ENCODE peak calls at places on chromosomes 1 and 21, in five cellular contexts. J is HCT116, V is H1, E is GM12878, C is HepG2. I is an unnamed sample.

GRCh38 chr1:220149742-220150141 is 55.8 kb downstream of the IARS2 start:
- DNase-seq in J (no peak), V (no peak), E (no peak), C (no peak), I (no peak)

GRCh38 chr1:116018007-116018406 is 41.7 kb downstream of the SLC22A15 start:
- DNase-seq in J (no peak), V (no peak), E (no peak), C (no peak), I (no peak)

GRCh38 chr1:9589719-9590157 is 1.0 kb downstream of the TMEM201 start:
- DNase-seq in J (no peak), V (no peak), E (no peak), C (no peak), I (no peak)

GRCh38 chr1:50562106-50562505 is 138.9 kb upstream of the DMRTA2 start:
- DNase-seq in J (no peak), V (no peak), E (no peak), C (no peak), I (no peak)

GRCh38 chr21:39053126-39053525 is 130.1 kb downstream of the PSMG1 start:
- DNase-seq in J (no peak), V (no peak), E (no peak), C (no peak), I (no peak)

GRCh38 chr1:10873189-10873588 is 76.7 kb upstream of the CASZ1 start:
- DNase-seq in J (peak; percentile 18), V (no peak), E (no peak), C (no peak), I (peak; percentile 54)

GRCh38 chr1:31102501-31102950 is 37.0 kb upstream of the PUM1 start:
- DNase-seq in J (no peak), V (no peak), E (no peak), C (no peak), I (no peak)

GRCh38 chr21:42662430-42663199 is 9.2 kb downstream of the PDE9A start:
- DNase-seq in J (no peak), V (no peak), E (no peak), C (no peak), I (no peak)

GRCh38 chr1:184595609-184596008 is 159.0 kb downstream of the EDEM3 start:
- DNase-seq in J (no peak), V (no peak), E (no peak), C (no peak), I (no peak)

GRCh38 chr1:11157867-11158266 is 31.3 kb upstream of the ANGPTL7 start:
- DNase-seq in J (no peak), V (no peak), E (no peak), C (no peak), I (no peak)

GRCh38 chr1:107430540-107431228 is 289.8 kb downstream of the NTNG1 start:
- DNase-seq in J (no peak), V (no peak), E (peak; percentile 39), C (peak; percentile 67), I (peak; percentile 20)

GRCh38 chr1:224747578-224747977 is 131.5 kb downstream of the CNIH3 start:
- DNase-seq in J (no peak), V (no peak), E (no peak), C (no peak), I (no peak)

GRCh38 chr1:234243872-234244271 is 129.4 kb upstream of the COA6 start:
- DNase-seq in J (no peak), V (no peak), E (no peak), C (no peak), I (no peak)

GRCh38 chr1:209809601-209810000 is 3.7 kb upstream of the IRF6 start:
- DNase-seq in J (no peak), V (no peak), E (no peak), C (no peak), I (no peak)

GRCh38 chr1:21344750-21345443 is 54.6 kb upstream of the ECE1 start:
- DNase-seq in J (no peak), V (no peak), E (no peak), C (no peak), I (peak; percentile 41)
- TF ChIP-seq JUND in J (no peak), V (no peak), E (no peak), C (no peak), I (no peak)

GRCh38 chr1:44500181-44501021 is 95.3 kb downstream of the RNF220 start:
- DNase-seq in J (no peak), V (no peak), E (no peak), C (peak; percentile 59), I (peak; percentile 49)
- TF ChIP-seq EZH2 in J (no peak), V (no peak), E (no peak), C (no peak), I (no peak)

DNA sequence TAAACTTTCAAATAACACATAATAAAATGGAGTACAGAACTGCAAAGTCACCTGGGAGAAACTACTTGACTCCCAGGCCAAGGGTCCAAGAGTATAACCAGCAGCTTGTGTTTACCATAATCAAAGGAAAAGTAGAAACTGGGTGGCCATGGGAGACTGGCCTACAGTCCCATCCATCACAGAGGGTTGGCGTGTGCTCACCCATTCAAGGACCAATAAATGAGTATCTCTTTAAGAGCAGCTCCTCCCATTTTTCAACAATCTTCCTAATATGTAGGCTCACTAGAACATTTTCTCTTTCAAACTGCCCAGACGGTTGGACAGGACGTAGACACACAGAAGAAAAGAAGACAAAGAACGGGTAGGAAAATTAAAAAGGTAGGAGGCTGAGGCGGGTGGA is at the start of gene FMO3:
- DNase-seq in J (no peak), V (no peak), E (no peak), C (no peak), I (no peak)
- TF ChIP-seq JUND in J (no peak), V (no peak), E (no peak), C (no peak), I (no peak)

GRCh38 chr1:156676450-156676819 is 772 bp downstream of the NES start:
- DNase-seq in J (no peak), V (no peak), E (no peak), C (no peak), I (no peak)

GRCh38 chr1:156677616-156678596 is 699 bp upstream of the NES start:
- DNase-seq in J (no peak), V (no peak), E (no peak), C (peak; percentile 72), I (peak; percentile 74)

GRCh38 chr1:156675271-156675708 is 1.9 kb downstream of the NES start:
- DNase-seq in J (no peak), V (no peak), E (no peak), C (no peak), I (no peak)

GRCh38 chr1:156675715-156676311 is 1.4 kb downstream of the NES start:
- DNase-seq in J (no peak), V (no peak), E (no peak), C (no peak), I (no peak)

DNA sequence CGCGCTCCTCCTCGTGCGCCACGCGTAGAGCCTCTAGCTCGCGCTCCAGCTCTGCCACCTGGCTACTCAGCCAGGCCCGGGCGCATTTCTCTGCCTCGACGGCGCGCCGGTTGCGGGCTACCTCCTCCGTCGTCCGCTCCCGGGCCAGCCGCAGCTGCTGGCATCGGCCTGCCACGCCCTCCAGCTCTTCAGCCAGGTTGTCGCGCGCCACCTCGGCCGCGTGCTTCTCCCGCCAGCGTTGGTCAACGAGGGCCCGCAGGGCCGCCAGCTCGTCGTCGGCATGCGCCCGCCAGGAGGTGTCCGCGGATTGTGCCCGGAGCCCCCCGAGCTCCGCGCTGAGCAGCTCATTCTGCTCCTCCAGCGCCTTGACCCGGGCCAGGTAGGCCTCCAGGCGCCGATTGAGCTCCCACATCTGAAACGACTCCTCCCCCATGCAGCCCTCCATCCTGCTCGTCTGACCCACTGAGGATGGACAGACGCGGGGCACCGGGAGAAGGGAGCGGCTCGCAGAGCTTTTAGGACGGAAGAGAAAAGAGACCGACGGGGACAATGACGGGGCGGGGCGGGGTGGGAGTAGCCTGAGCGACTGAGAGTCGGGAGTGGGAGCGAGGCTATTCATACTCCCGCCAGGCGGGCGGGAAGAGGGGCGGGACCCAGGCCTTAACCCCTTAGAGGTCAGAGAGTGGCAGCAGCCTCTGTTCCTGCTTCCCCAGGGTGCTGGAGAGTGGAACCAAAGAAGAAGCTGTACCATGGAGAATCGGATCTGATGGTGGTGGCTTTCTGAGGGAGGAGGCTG is at the start of gene NES:
- DNase-seq in J (no peak), V (no peak), E (no peak), C (peak; percentile 75), I (peak; percentile 92)
- TF ChIP-seq EZH2 in J (no peak), V (peak; percentile 21), E (no peak), C (no peak), I (no peak)

GRCh38 chr1:168806955-168807354 is 77.9 kb upstream of the DPT start:
- DNase-seq in J (no peak), V (no peak), E (no peak), C (peak; percentile 48), I (no peak)

GRCh38 chr1:168799918-168800605 is 71.1 kb upstream of the DPT start:
- DNase-seq in J (no peak), V (no peak), E (no peak), C (no peak), I (no peak)

GRCh38 chr1:168801032-168801745 is 72.2 kb upstream of the DPT start:
- DNase-seq in J (no peak), V (no peak), E (no peak), C (peak; percentile 96), I (no peak)

DNA sequence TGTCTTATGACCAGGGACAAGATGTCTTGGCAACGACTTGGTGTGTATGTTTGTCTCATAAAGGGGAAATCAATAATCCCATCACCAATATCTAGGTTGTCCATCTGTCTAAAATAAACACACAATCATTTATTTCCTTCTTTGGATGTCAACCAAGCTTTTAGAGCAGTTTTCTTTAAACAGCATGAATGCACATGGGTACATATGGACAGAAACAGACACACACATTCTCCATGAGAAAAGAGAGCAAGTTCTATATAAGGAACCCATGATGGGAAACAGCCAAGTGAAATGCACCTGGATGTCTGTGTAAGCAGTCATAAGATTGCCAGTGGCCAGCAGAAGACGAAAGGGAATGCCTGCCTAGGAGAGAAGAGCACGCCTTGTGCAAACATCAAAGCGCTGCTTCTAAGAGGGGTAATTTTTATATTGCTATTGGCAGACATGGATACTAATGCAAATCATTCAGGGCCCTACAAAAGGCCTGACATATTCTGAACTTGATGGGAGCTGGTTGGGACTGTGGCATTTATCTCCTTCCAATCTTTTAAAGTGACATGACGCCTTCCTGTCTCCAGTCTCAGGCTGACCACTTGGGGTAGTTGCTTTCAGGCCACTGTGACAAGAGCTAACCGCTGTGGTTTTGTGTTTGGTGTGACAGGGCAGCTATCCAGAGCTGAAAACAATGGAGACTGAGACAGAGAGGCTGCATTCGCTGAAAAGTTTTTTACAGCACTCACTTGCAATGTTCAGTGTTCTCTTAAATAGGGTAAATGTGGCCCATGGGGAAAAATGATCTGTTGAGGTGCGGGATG is 74.9 kb upstream of the DPT start:
- DNase-seq in J (no peak), V (no peak), E (no peak), C (no peak), I (no peak)
- TF ChIP-seq JUND in J (no peak), V (no peak), E (no peak), C (no peak), I (no peak)

GRCh38 chr1:217137210-217137871 is 414.1 kb upstream of the ESRRG start:
- DNase-seq in J (no peak), V (no peak), E (no peak), C (no peak), I (no peak)

GRCh38 chr1:217139513-217139912 is 416.3 kb upstream of the ESRRG start:
- DNase-seq in J (no peak), V (no peak), E (no peak), C (no peak), I (no peak)

GRCh38 chr1:217138839-217139466 is 415.7 kb upstream of the ESRRG start:
- DNase-seq in J (no peak), V (no peak), E (no peak), C (no peak), I (no peak)

GRCh38 chr1:217136895-217137205 is 413.6 kb upstream of the ESRRG start:
- DNase-seq in J (no peak), V (no peak), E (no peak), C (no peak), I (no peak)

GRCh38 chr1:217138173-217138838 is 415.1 kb upstream of the ESRRG start:
- DNase-seq in J (no peak), V (no peak), E (no peak), C (no peak), I (no peak)
- TF ChIP-seq EZH2 in J (no peak), V (no peak), E (no peak), C (no peak), I (no peak)